ENCODE peak calls at places on chromosomes 4 and X, in four cellular contexts. R, U, G and T are unnamed samples.

GRCh38 chrX:10697552-10697951 is 77.2 kb upstream of the MID1 start:
- DNase-seq in U (no peak), R (no peak), G (no peak), T (no peak)

GRCh38 chrX:39335447-39336235 is 534.4 kb downstream of the MID1IP1 start:
- DNase-seq in U (no peak), R (no peak), G (peak), T (no peak)

GRCh38 chrX:152652467-152652866 is 14.8 kb downstream of the GABRQ start:
- DNase-seq in R (no peak), U (no peak), G (no peak), T (no peak)

GRCh38 chr4:105807496-105807895 is 87.8 kb upstream of the NPNT start:
- DNase-seq in R (no peak), G (no peak), U (no peak), T (no peak)

GRCh38 chrX:21946925-21947641 is 6.6 kb downstream of the SMS start:
- DNase-seq in R (no peak), G (peak), U (no peak), T (no peak)

GRCh38 chrX:1481636-1482529 is 29.2 kb upstream of the ASMTL start:
- DNase-seq in G (peak), U (peak), R (peak), T (peak)

GRCh38 chrX:12352922-12353321 is 214.6 kb downstream of the FRMPD4 start:
- DNase-seq in R (no peak), G (no peak), U (no peak), T (no peak)

GRCh38 chr4:1511441-1512041 is 105.3 kb upstream of the NKX1-1 start:
- DNase-seq in G (no peak), R (peak), U (no peak), T (peak)

GRCh38 chr4:2837904-2838496 is 5.6 kb upstream of the ADD1 start:
- DNase-seq in U (peak), R (peak), G (peak), T (peak)